ENCODE peak calls at places on chromosomes 6 and 20, in seven cellular contexts. B is ovary, C is heart left ventricle, Z is breast epithelium, K is stomach, S is transverse colon, J is A549. D is an unnamed sample.

GRCh38 chr6:125154184-125155135 is 887 bp downstream of the TPD52L1 start:
- DNase-seq in B (peak), C (peak), Z (peak), K (no peak), S (peak), J (peak), D (peak)

GRCh38 chr6:19210849-19211590 is 626.1 kb upstream of the ID4 start:
- DNase-seq in B (no peak), C (peak), Z (no peak), K (no peak), S (no peak), J (no peak), D (peak)

GRCh38 chr6:129502261-129502660 is 207.7 kb downstream of the ARHGAP18 start:
- DNase-seq in B (no peak), C (no peak), Z (no peak), K (no peak), S (no peak), J (no peak), D (no peak)

GRCh38 chr6:82086944-82087343 is 160.6 kb downstream of the IBTK start:
- DNase-seq in B (no peak), C (no peak), Z (no peak), K (no peak), S (no peak), J (peak), D (no peak)

GRCh38 chr20:51275816-51276215 is 252.9 kb upstream of the KCNG1 start:
- DNase-seq in B (peak), C (no peak), Z (no peak), K (no peak), S (no peak), J (no peak), D (no peak)

GRCh38 chr20:58109126-58109880 is 119.2 kb downstream of the ANKRD60 start:
- DNase-seq in B (no peak), C (no peak), Z (no peak), K (no peak), S (no peak), J (no peak), D (no peak)

GRCh38 chr6:134060491-134061106 is 8.2 kb upstream of the SLC2A12 start:
- DNase-seq in B (no peak), C (no peak), Z (no peak), K (no peak), S (no peak), J (no peak), D (no peak)

GRCh38 chr6:134676307-134677281 is 273.3 kb downstream of the ALDH8A1 start:
- DNase-seq in B (no peak), C (no peak), Z (no peak), K (peak), S (peak), J (no peak), D (no peak)

GRCh38 chr6:6466967-6467761 is 121.4 kb upstream of the LY86 start:
- DNase-seq in B (no peak), C (no peak), Z (peak), K (no peak), S (no peak), J (no peak), D (no peak)

GRCh38 chr6:44256291-44257006 is 879 bp downstream of the SLC35B2 start:
- DNase-seq in B (no peak), C (no peak), Z (no peak), K (peak), S (peak), J (peak), D (no peak)

GRCh38 chr6:46490425-46491200 is 636 bp downstream of the RCAN2 start:
- DNase-seq in B (peak), C (no peak), Z (no peak), K (peak), S (peak), J (no peak), D (peak)

GRCh38 chr6:125149256-125150144 is 4.1 kb upstream of the TPD52L1 start:
- DNase-seq in B (no peak), C (no peak), Z (no peak), K (no peak), S (no peak), J (no peak), D (no peak)

GRCh38 chr20:8244637-8245036 is 112.6 kb downstream of the PLCB1 start:
- DNase-seq in B (no peak), C (no peak), Z (peak), K (no peak), S (no peak), J (no peak), D (peak)

GRCh38 chr6:12769556-12770255 is 53.1 kb downstream of the PHACTR1 start:
- DNase-seq in B (no peak), C (no peak), Z (no peak), K (no peak), S (no peak), J (no peak), D (no peak)

GRCh38 chr6:43263314-43264178 is 20.3 kb downstream of the TTBK1 start:
- DNase-seq in B (peak), C (peak), Z (peak), K (peak), S (peak), J (peak), D (peak)

GRCh38 chr20:59191036-59191755 is 27.6 kb downstream of the ZNF831 start:
- DNase-seq in B (no peak), C (no peak), Z (no peak), K (no peak), S (no peak), J (no peak), D (no peak)

GRCh38 chr6:151004415-151005024 is 139.0 kb downstream of the MTHFD1L start:
- DNase-seq in B (no peak), C (no peak), Z (no peak), K (no peak), S (no peak), J (peak), D (no peak)

GRCh38 chr6:133577851-133578250 is 311.1 kb upstream of the TCF21 start:
- DNase-seq in B (no peak), C (no peak), Z (no peak), K (no peak), S (no peak), J (no peak), D (no peak)

GRCh38 chr6:90241229-90241873 is 55.3 kb downstream of the BACH2 start:
- DNase-seq in B (no peak), C (no peak), Z (no peak), K (no peak), S (no peak), J (no peak), D (no peak)

GRCh38 chr6:14274552-14275492 is 157.2 kb downstream of the CD83 start:
- DNase-seq in B (no peak), C (no peak), Z (peak), K (no peak), S (no peak), J (no peak), D (no peak)

GRCh38 chr6:10720229-10720959 is 2.5 kb upstream of the TMEM14C start:
- DNase-seq in B (peak), C (peak), Z (no peak), K (peak), S (peak), J (no peak), D (peak)

GRCh38 chr6:109258129-109258528 is 124.1 kb downstream of the CD164 start:
- DNase-seq in B (no peak), C (no peak), Z (no peak), K (no peak), S (no peak), J (no peak), D (no peak)

GRCh38 chr6:142387997-142388815 is 86.4 kb downstream of the ADGRG6 start:
- DNase-seq in B (no peak), C (no peak), Z (no peak), K (no peak), S (no peak), J (no peak), D (no peak)

GRCh38 chr6:3911614-3912336 is 62.6 kb downstream of the FAM50B start:
- DNase-seq in B (peak), C (peak), Z (peak), K (peak), S (no peak), J (peak), D (peak)

GRCh38 chr20:25294459-25295385 is 46.8 kb downstream of the PYGB start:
- DNase-seq in B (peak), C (no peak), Z (no peak), K (peak), S (peak), J (peak), D (no peak)

GRCh38 chr6:107237992-107238660 is 122.8 kb upstream of the BEND3 start:
- DNase-seq in B (no peak), C (no peak), Z (no peak), K (no peak), S (no peak), J (no peak), D (no peak)

GRCh38 chr6:31734703-31735500 is 1.4 kb downstream of the CLIC1 start:
- DNase-seq in B (peak), C (peak), Z (no peak), K (peak), S (peak), J (peak), D (peak)

GRCh38 chr6:53752856-53753255 is 41.9 kb upstream of the LRRC1 start:
- DNase-seq in B (no peak), C (no peak), Z (no peak), K (no peak), S (no peak), J (no peak), D (no peak)

GRCh38 chr20:12827796-12828406 is 180.9 kb upstream of the SPTLC3 start:
- DNase-seq in B (no peak), C (no peak), Z (no peak), K (no peak), S (no peak), J (no peak), D (no peak)

GRCh38 chr6:72704979-72705378 is 83.1 kb downstream of the KCNQ5 start:
- DNase-seq in B (no peak), C (no peak), Z (no peak), K (no peak), S (no peak), J (no peak), D (no peak)

GRCh38 chr6:20534906-20535305 is 649 bp downstream of the CDKAL1 start:
- DNase-seq in B (no peak), C (no peak), Z (no peak), K (no peak), S (no peak), J (no peak), D (no peak)

GRCh38 chr6:18492957-18493356 is 105.8 kb downstream of the RNF144B start:
- DNase-seq in B (no peak), C (no peak), Z (no peak), K (no peak), S (no peak), J (no peak), D (no peak)

GRCh38 chr20:53622247-53623114 is 28.8 kb upstream of the ZNF217 start:
- DNase-seq in B (no peak), C (no peak), Z (no peak), K (peak), S (no peak), J (no peak), D (no peak)
- TF ChIP-seq CTCF in B (no peak), C (no peak), Z (no peak), K (no peak), S (no peak), J (no peak), D (no peak)

GRCh38 chr6:49328051-49328450 is 135.0 kb downstream of the MMUT start:
- DNase-seq in B (no peak), C (no peak), Z (no peak), K (no peak), S (no peak), J (no peak), D (no peak)
- H3K27ac ChIP-seq in B (no peak), C (no peak), Z (no peak), K (no peak), S (no peak), J (no peak), D (no peak)

GRCh38 chr6:29723666-29724588 is 693 bp downstream of the HLA-F start:
- DNase-seq in B (peak), C (peak), Z (peak), K (peak), S (peak), J (no peak), D (peak)

GRCh38 chr6:29724937-29725869 is 2.0 kb downstream of the HLA-F start:
- DNase-seq in B (no peak), C (no peak), Z (no peak), K (no peak), S (no peak), J (no peak), D (no peak)

GRCh38 chr6:29720863-29721262 is 2.4 kb upstream of the HLA-F start:
- DNase-seq in B (no peak), C (no peak), Z (no peak), K (no peak), S (no peak), J (no peak), D (no peak)

GRCh38 chr6:29725981-29726380 is 2.7 kb downstream of the HLA-F start:
- DNase-seq in B (no peak), C (no peak), Z (no peak), K (no peak), S (no peak), J (no peak), D (no peak)

DNA sequence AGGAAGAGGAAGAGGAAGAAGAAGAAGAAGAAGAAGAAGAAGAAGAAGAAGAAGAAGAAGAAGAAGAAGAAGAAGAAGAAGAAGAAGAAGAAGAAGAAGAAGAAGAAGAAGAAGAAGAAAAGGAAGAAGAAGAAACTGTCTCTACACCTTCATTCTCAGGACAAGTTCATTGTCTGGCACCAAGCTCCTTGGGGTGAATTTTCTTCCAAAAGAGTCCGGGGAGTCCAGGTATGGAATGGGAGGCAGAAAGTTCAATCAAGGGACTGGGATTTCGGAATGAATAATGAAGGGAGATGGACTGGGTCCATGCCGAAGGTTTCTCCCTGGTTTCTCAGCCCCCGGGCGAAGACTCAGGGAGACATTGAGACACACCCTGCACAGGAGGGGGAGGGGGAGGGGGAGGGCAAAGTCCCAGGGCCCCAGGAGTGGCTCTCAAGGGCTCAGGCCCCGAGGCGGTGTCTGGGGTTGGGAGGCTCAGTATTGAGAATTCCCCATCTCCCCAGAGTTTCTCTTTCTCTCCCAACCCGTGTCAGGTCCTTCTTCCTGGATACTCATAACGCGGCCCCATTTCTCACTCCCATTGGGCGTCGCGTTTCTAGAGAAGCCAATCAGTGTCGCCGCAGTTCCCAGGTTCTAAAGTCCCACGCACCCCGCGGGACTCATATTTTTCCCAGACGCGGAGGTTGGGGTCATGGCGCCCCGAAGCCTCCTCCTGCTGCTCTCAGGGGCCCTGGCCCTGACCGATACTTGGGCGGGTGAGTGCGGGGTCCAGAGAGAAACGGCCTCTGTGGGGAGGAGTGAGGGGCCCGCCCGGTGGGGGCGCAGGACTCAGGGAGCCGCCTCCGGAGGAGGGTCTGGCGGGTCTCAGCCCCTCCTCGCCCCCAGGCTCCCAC is at the start of gene HLA-F:
- DNase-seq in B (peak), C (peak), Z (peak), K (peak), S (peak), J (peak), D (peak)
- TF ChIP-seq POLR2A in B (peak), C (peak), Z (peak), K (no peak), S (peak), J (no peak), D (no peak)

DNA sequence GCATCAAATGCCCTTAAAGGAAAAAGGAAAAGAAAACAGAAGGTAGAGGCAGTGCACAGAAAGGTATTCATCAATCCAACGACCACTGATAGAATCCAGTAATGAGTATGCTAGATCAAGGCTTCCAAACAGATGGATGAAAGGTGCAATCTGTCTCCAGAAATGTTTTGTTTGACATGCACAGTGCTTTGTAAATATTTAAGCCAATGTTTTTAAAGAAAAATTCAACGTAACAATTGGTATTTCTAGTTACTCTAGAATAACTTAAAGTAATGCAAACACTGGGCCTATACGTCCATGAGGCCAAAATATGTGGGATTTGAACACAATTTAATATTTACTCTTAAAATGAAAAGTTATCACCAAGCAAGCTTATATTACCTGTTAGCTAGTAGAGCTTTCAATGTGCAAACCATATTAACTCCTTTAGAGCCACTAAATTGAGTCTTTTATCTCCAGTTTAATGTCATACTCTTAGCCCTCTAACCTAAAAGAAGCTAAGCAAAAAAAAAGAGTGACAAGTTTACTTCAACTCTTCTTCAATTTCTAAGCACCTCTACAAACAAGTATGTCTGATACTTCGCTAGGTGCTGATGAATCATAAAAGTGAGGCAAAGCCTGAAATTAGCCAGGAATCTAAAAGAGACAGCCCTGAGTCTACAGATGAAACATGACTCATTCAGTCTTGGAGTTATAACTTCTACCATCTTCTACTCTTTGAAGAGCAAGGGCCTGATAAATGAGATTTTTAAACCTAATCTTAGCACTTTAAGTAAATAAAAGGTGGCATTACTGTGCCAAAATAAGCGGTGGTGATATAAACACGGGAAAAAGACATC is 169.8 kb downstream of the PTPRK start:
- DNase-seq in B (no peak), C (no peak), Z (no peak), K (no peak), S (no peak), J (peak), D (no peak)
- TF ChIP-seq CTCF in B (no peak), C (no peak), Z (no peak), K (no peak), S (no peak), J (no peak), D (no peak)

D was measured in testis.